ENCODE peak calls at places on chromosomes 3 and 15, in five cellular contexts. Q, E, R, B and P are unnamed samples.

GRCh38 chr15:70152070-70152480 is 54.4 kb upstream of the TLE3 start:
- DNase-seq in B (no peak), E (no peak), Q (no peak), R (peak), P (peak)

GRCh38 chr15:99707481-99708270 is 25.6 kb downstream of the LYSMD4 start:
- DNase-seq in Q (no peak), E (no peak), B (no peak), R (peak), P (peak)

GRCh38 chr15:74605810-74606179 is 9.8 kb upstream of the CLK3 start:
- DNase-seq in B (no peak), R (no peak), Q (no peak), E (no peak), P (no peak)

GRCh38 chr15:88725305-88726220 is 77.7 kb upstream of the ACAN start:
- DNase-seq in R (no peak), E (no peak), Q (no peak), B (no peak), P (no peak)

GRCh38 chr3:14439501-14440167 is 37.2 kb downstream of the SLC6A6 start:
- DNase-seq in B (peak), R (peak), Q (no peak), E (no peak), P (no peak)

GRCh38 chr3:10223676-10224639 is 24.3 kb upstream of the TATDN2 start:
- DNase-seq in R (no peak), Q (no peak), B (no peak), E (no peak), P (peak)

GRCh38 chr3:194586839-194587238 is 46.4 kb downstream of the TMEM44 start:
- DNase-seq in B (no peak), E (no peak), Q (no peak), R (peak), P (no peak)

GRCh38 chr3:197750396-197750831 is 731 bp downstream of the FYTTD1 start:
- DNase-seq in E (peak), B (peak), Q (no peak), R (peak), P (peak)

GRCh38 chr15:88638626-88639372 is at the start of gene ISG20:
- DNase-seq in B (peak), R (peak), E (peak), Q (peak), P (peak)

GRCh38 chr3:4139462-4140140 is 163.6 kb upstream of the SETMAR start:
- DNase-seq in E (no peak), R (no peak), Q (no peak), B (no peak), P (no peak)

GRCh38 chr3:98372445-98372844 is 18.0 kb upstream of the OR5K3 start:
- DNase-seq in R (no peak), Q (no peak), B (no peak), E (no peak), P (no peak)

GRCh38 chr15:25701716-25702465 is 161.2 kb downstream of the ATP10A start:
- DNase-seq in R (peak), E (no peak), B (peak), Q (no peak), P (no peak)